ENCODE peak calls at places on chromosomes 12 and 14, in ten cellular contexts. E is HL-60, Z is AG04449, B is coronary artery, N is Caco-2, X is glutamatergic neuron, V is fibroblast of lung, S is AG09319, Y is AG04450, W is mesothelial cell of epicardium. P is an unnamed sample.

GRCh38 chr12:42240131-42240750 is 2.2 kb upstream of the YAF2 start:
- DNase-seq in Z (no peak), E (no peak), N (no peak), S (no peak), Y (no peak), W (no peak), V (no peak), X (no peak), B (no peak), P (no peak)

GRCh38 chr12:54439521-54440255 is 20.6 kb upstream of the ITGA5 start:
- DNase-seq in B (peak; percentile 71), S (no peak), Y (peak; percentile 60), N (peak; percentile 35), Z (peak; percentile 71), E (no peak), W (no peak), X (no peak), V (peak; percentile 84), P (peak; percentile 78)

GRCh38 chr14:71324767-71325272 is 417.6 kb downstream of the PCNX1 start:
- DNase-seq in Z (no peak), N (no peak), X (no peak), S (no peak), W (no peak), Y (no peak), E (peak; percentile 42), V (no peak), B (no peak), P (peak; percentile 75)

GRCh38 chr14:94673781-94674231 is 61.6 kb downstream of the SERPINA3 start:
- DNase-seq in S (no peak), B (peak; percentile 45), V (peak; percentile 34), N (no peak), E (no peak), Z (no peak), W (peak; percentile 20), X (no peak), Y (no peak), P (peak; percentile 44)

GRCh38 chr12:42570076-42570475 is 19.5 kb downstream of the PRICKLE1 start:
- DNase-seq in B (no peak), V (no peak), X (no peak), Y (no peak), N (no peak), S (no peak), Z (no peak), W (no peak), E (no peak), P (no peak)

GRCh38 chr14:95321201-95321600 is 1.5 kb upstream of the CLMN start:
- DNase-seq in Z (no peak), X (no peak), V (no peak), E (no peak), N (no peak), W (no peak), Y (no peak), S (no peak), B (no peak), P (no peak)

GRCh38 chr14:102907980-102908730 is 14.3 kb upstream of the AMN start:
- DNase-seq in Z (no peak), Y (no peak), X (no peak), V (no peak), E (no peak), B (no peak), W (no peak), S (no peak), N (no peak), P (no peak)

GRCh38 chr12:129550353-129550752 is 353.5 kb downstream of the TMEM132D start:
- DNase-seq in Z (no peak), W (no peak), E (no peak), S (no peak), B (no peak), Y (no peak), X (peak; percentile 24), V (no peak), N (no peak), P (no peak)

GRCh38 chr14:49880267-49881064 is 12.4 kb upstream of the ARF6 start:
- DNase-seq in W (no peak), Z (no peak), V (no peak), Y (no peak), S (no peak), B (no peak), X (no peak), E (no peak), N (no peak), P (no peak)

GRCh38 chr14:49879683-49880204 is 13.1 kb upstream of the ARF6 start:
- DNase-seq in B (peak; percentile 69), S (no peak), V (peak; percentile 58), E (peak; percentile 82), Y (no peak), W (no peak), X (peak; percentile 45), Z (no peak), N (peak; percentile 62), P (peak; percentile 56)

GRCh38 chr14:49881296-49882006 is 11.4 kb upstream of the ARF6 start:
- DNase-seq in N (no peak), Y (no peak), B (no peak), V (no peak), S (no peak), Z (no peak), E (no peak), X (no peak), W (no peak), P (no peak)

GRCh38 chr14:49886523-49886922 is 6.4 kb upstream of the ARF6 start:
- DNase-seq in B (no peak), Z (no peak), X (no peak), E (no peak), V (no peak), S (no peak), W (no peak), Y (no peak), N (no peak), P (no peak)

DNA sequence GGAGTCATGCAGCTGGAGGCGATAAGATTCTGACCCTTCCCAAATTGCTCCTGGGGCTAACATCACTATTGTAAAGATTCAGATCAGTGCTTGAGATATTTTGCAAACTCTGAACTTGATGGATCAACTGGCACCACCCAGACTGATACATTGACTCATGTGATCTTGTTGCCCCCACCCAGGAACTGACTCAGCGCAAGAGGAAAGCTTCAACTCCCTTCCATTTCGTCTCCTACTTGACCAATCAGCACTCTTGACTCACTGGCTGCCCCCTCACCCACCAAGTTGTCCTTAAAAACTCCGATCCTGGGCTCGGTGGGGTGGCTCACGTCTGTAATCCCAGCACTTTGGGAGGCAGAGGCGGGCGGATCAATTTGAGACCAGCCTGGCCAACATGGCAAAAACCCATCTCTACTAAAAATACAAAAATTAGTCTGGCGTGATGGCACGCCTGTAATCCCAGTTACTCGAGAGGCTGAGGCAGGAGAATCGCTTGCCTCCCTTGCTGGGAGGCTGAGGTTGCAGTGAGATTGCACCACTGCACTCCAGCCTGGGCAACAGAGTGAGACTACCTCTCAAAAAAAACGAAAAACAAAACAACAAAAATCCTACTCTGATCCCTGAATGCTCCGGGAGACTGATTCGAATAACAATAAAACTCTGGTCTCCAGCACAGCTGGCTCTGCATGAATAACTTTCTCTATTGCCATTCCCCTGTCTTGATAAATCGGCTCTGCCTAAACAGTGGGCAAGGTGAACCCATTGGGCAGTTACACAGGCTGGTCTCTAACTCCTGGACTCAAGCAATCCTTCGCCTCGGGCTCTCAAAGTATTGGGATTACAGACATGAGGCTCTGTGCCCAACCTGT is 9.8 kb upstream of the ARF6 start:
- DNase-seq in E (no peak), X (no peak), Z (no peak), N (no peak), V (no peak), W (no peak), B (no peak), Y (no peak), S (no peak), P (no peak)
- TF ChIP-seq CTCF in E (no peak), X (no peak), Z (no peak), N (no peak), V (no peak), W (no peak), B (no peak), Y (no peak), S (no peak), P (no peak)

GRCh38 chr12:57759360-57759980 is 4.6 kb downstream of the MARCHF9 start:
- DNase-seq in W (no peak), B (no peak), E (no peak), V (no peak), N (peak; percentile 38), X (no peak), S (no peak), Z (no peak), Y (no peak), P (peak; percentile 42)
- TF ChIP-seq CTCF in W (no peak), B (no peak), E (peak; percentile 22), V (peak; percentile 18), N (peak; percentile 61), X (no peak), S (peak; percentile 26), Z (peak; percentile 28), Y (peak; percentile 48), P (peak; percentile 48)

DNA sequence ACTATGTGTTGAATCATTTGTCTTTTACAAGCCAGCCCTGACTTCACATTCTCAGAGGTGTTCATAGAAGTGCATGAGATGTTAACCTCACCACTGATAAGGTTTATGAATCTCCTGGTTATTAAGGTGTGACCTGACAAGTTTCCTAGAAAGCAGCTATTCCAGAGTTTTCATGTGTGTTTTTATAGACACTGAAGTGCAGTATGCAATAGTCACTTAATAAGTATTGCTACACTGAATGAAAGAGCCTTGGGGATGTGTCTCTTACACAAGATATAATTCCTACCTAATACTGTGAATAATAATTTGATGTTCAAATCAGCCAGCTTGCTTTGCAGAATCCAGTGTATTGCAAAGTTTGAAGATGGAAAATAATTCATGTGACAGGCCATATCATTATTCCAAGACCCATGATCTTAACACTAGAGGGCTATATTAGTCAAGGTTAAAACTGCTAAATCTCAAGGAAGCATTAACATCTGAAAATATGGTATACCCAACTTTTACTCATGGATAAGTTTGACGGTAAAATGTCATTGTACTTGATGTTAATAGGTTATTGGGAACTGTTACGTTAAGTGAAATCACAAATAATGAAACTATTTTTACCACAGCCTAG is 13.0 kb downstream of the SLC25A3 start:
- DNase-seq in B (no peak), Z (no peak), S (no peak), X (no peak), W (no peak), V (peak; percentile 22), Y (no peak), N (no peak), E (no peak), P (peak; percentile 15)
- TF ChIP-seq CTCF in B (no peak), Z (no peak), S (no peak), X (no peak), W (no peak), V (no peak), Y (no peak), N (no peak), E (no peak), P (peak; percentile 12)

GRCh38 chr14:104428860-104429259 is 150.7 kb upstream of the C14orf180 start:
- DNase-seq in X (no peak), E (no peak), W (no peak), V (no peak), Y (no peak), S (no peak), Z (no peak), N (no peak), B (no peak), P (no peak)

GRCh38 chr14:104425763-104426691 is 153.5 kb upstream of the C14orf180 start:
- DNase-seq in Y (no peak), E (no peak), N (no peak), S (no peak), Z (no peak), B (peak; percentile 36), W (no peak), X (no peak), V (no peak), P (no peak)

GRCh38 chr14:104428333-104428851 is 151.2 kb upstream of the C14orf180 start:
- DNase-seq in S (no peak), V (no peak), E (no peak), Z (no peak), X (no peak), N (no peak), B (peak; percentile 59), W (no peak), Y (no peak), P (no peak)

GRCh38 chr14:104426771-104427125 is 152.8 kb upstream of the C14orf180 start:
- DNase-seq in X (no peak), E (no peak), V (no peak), W (no peak), Z (no peak), S (no peak), N (no peak), B (peak; percentile 56), Y (no peak), P (no peak)

GRCh38 chr14:104427126-104427851 is 152.3 kb upstream of the C14orf180 start:
- DNase-seq in E (no peak), Z (no peak), X (no peak), V (no peak), B (peak; percentile 62), W (no peak), N (no peak), S (no peak), Y (no peak), P (no peak)
- TF ChIP-seq CTCF in E (no peak), Z (no peak), X (no peak), V (no peak), B (no peak), W (no peak), N (no peak), S (no peak), Y (no peak), P (no peak)